ENCODE peak calls at places on chromosomes 6 and 20, in nine cellular contexts. S is T-helper 9 cell; K is myocyte; C is HEK293T; Y is NCI-H1092 treated with DMSO at 0.1 percent for 48 hours; I is activated CD4-positive, alpha-beta T cell treated with anti-CD3 and anti-CD28 coated beads, Interleukin-2, amount 10 ng/mL, durations not matched to agents 7 days and 5 days; R is transverse colon; W is activated CD8-positive, alpha-beta memory T cell treated with anti-CD3 and anti-CD28 coated beads for 24 hours; F is COR-L47. G is an unnamed sample.

GRCh38 chr20:38139919-38140753 is 24.9 kb downstream of the TGM2 start:
- DNase-seq in F (peak), R (peak), K (peak), W (no peak), Y (no peak), C (peak), S (no peak), I (no peak), G (no peak)

GRCh38 chr20:46312945-46313861 is 4.9 kb upstream of the CDH22 start:
- DNase-seq in I (no peak), C (no peak), F (no peak), S (no peak), W (no peak), K (no peak), Y (no peak), R (no peak), G (no peak)

GRCh38 chr6:170008386-170008785 is 257.0 kb downstream of the ERMARD start:
- DNase-seq in Y (no peak), F (no peak), I (no peak), W (peak), R (no peak), S (no peak), K (no peak), C (no peak), G (no peak)

GRCh38 chr6:121382467-121383121 is 48.3 kb upstream of the TBC1D32 start:
- DNase-seq in Y (no peak), W (no peak), S (no peak), I (no peak), R (peak), K (no peak), F (no peak), C (peak), G (no peak)

GRCh38 chr6:26659042-26659359 is 545 bp downstream of the ZNF322 start:
- DNase-seq in R (no peak), K (no peak), Y (no peak), S (no peak), C (no peak), I (no peak), W (no peak), F (no peak), G (no peak)

GRCh38 chr6:138334000-138334399 is 43.7 kb upstream of the SMIM28 start:
- DNase-seq in I (no peak), C (no peak), W (no peak), K (no peak), F (no peak), S (no peak), Y (no peak), R (no peak), G (no peak)

GRCh38 chr6:138554146-138554545 is 54.9 kb upstream of the NHSL1 start:
- DNase-seq in R (no peak), C (no peak), Y (no peak), S (no peak), W (no peak), F (no peak), I (no peak), K (no peak), G (no peak)

GRCh38 chr6:113586966-113587699 is 270.0 kb upstream of the MARCKS start:
- DNase-seq in W (no peak), Y (peak), I (no peak), R (no peak), K (no peak), C (no peak), S (no peak), F (peak), G (peak)

GRCh38 chr6:121285041-121285440 is 49.2 kb downstream of the TBC1D32 start:
- DNase-seq in R (no peak), Y (no peak), S (no peak), F (no peak), K (peak), I (no peak), C (no peak), W (no peak), G (no peak)

GRCh38 chr20:4608861-4609260 is 112.8 kb upstream of the PRND start:
- DNase-seq in I (no peak), R (no peak), Y (no peak), S (no peak), C (no peak), K (no peak), W (no peak), F (no peak), G (no peak)

GRCh38 chr6:45422541-45423110 is 44.9 kb upstream of the SUPT3H start:
- DNase-seq in S (peak), F (peak), R (peak), K (peak), C (peak), I (peak), W (peak), Y (no peak), G (peak)

G was measured in WTC11.